ENCODE peak calls at places on chromosomes 13 and 19, in ten cellular contexts. O is tibial nerve, V is chondrocyte, G is foreskin fibroblast, P is gastrocnemius medialis, Y is fibroblast of pulmonary artery, N is neural crest cell, K is upper lobe of left lung, A is tibial artery, H is Calu3. D is an unnamed sample.

GRCh38 chr13:33640832-33641231 is 177.1 kb upstream of the RFC3 start:
- DNase-seq in O (no peak), V (no peak), G (peak), P (no peak), Y (peak), N (no peak), K (no peak), A (no peak), H (no peak), D (no peak)

GRCh38 chr19:46824887-46825730 is 25.5 kb downstream of the AP2S1 start:
- DNase-seq in O (no peak), V (no peak), G (no peak), P (no peak), Y (peak), N (no peak), K (no peak), A (no peak), H (no peak), D (no peak)

GRCh38 chr13:83088858-83089257 is 793.4 kb downstream of the SLITRK1 start:
- DNase-seq in O (no peak), V (no peak), G (no peak), P (no peak), Y (no peak), N (no peak), K (no peak), A (no peak), H (no peak), D (no peak)

GRCh38 chr13:87942204-87942603 is 271.0 kb downstream of the SLITRK5 start:
- DNase-seq in O (no peak), V (no peak), G (no peak), P (no peak), Y (no peak), N (no peak), K (no peak), A (no peak), H (no peak), D (no peak)

GRCh38 chr13:33379597-33379996 is 94.0 kb upstream of the STARD13 start:
- DNase-seq in O (no peak), V (no peak), G (no peak), P (no peak), Y (no peak), N (no peak), K (no peak), A (no peak), H (no peak), D (no peak)

GRCh38 chr13:24671367-24672117 is 8.7 kb upstream of the ATP12A start:
- DNase-seq in O (peak), V (no peak), G (peak), P (no peak), Y (peak), N (peak), K (no peak), A (no peak), H (peak), D (no peak)

GRCh38 chr13:94859812-94860210 is 147.5 kb upstream of the SOX21 start:
- DNase-seq in O (no peak), V (no peak), G (no peak), P (no peak), Y (peak), N (no peak), K (no peak), A (no peak), H (no peak), D (no peak)

GRCh38 chr13:50910483-50910805 is 853 bp downstream of the RNASEH2B start:
- DNase-seq in O (peak), V (no peak), G (peak), P (no peak), Y (peak), N (peak), K (no peak), A (peak), H (peak), D (no peak)

GRCh38 chr13:46173656-46174055 is 8.3 kb downstream of the LCP1 start:
- DNase-seq in O (no peak), V (no peak), G (no peak), P (no peak), Y (no peak), N (no peak), K (no peak), A (no peak), H (no peak), D (no peak)

GRCh38 chr19:49133621-49134454 is 14.5 kb downstream of the PPFIA3 start:
- DNase-seq in O (no peak), V (no peak), G (peak), P (no peak), Y (peak), N (no peak), K (peak), A (no peak), H (peak), D (no peak)

GRCh38 chr13:99805361-99805760 is 166.2 kb downstream of the ZIC5 start:
- DNase-seq in O (no peak), V (no peak), G (no peak), P (no peak), Y (no peak), N (no peak), K (no peak), A (no peak), H (no peak), D (no peak)

GRCh38 chr19:39237200-39238184 is 7.3 kb downstream of the IFNL3 start:
- DNase-seq in O (no peak), V (peak), G (peak), P (no peak), Y (no peak), N (no peak), K (peak), A (no peak), H (peak), D (no peak)

GRCh38 chr13:49516467-49516866 is 20.7 kb downstream of the PHF11 start:
- DNase-seq in O (no peak), V (no peak), G (no peak), P (no peak), Y (no peak), N (no peak), K (no peak), A (no peak), H (no peak), D (no peak)

GRCh38 chr13:49512578-49512977 is 16.8 kb downstream of the PHF11 start:
- DNase-seq in O (no peak), V (no peak), G (no peak), P (no peak), Y (no peak), N (no peak), K (no peak), A (no peak), H (no peak), D (no peak)

GRCh38 chr13:49521216-49521615 is 25.5 kb downstream of the PHF11 start:
- DNase-seq in O (no peak), V (no peak), G (no peak), P (no peak), Y (no peak), N (no peak), K (no peak), A (no peak), H (no peak), D (no peak)

GRCh38 chr13:49517461-49517860 is 21.7 kb downstream of the PHF11 start:
- DNase-seq in O (no peak), V (no peak), G (peak), P (no peak), Y (no peak), N (peak), K (no peak), A (no peak), H (no peak), D (no peak)
- TF ChIP-seq CTCF in O (peak), V (peak), G (peak), P (no peak), Y (peak), N (peak), K (no peak), A (no peak), H (no peak), D (no peak)

GRCh38 chr13:27271572-27272096 is 1.0 kb downstream of the RASL11A start:
- DNase-seq in O (no peak), V (no peak), G (no peak), P (no peak), Y (no peak), N (no peak), K (peak), A (no peak), H (no peak), D (no peak)
- TF ChIP-seq CTCF in O (no peak), V (no peak), G (no peak), P (no peak), Y (no peak), N (no peak), K (no peak), A (no peak), H (no peak), D (no peak)

GRCh38 chr13:106143930-106144709 is 391.3 kb downstream of the EFNB2 start:
- DNase-seq in O (no peak), V (no peak), G (no peak), P (no peak), Y (no peak), N (no peak), K (no peak), A (no peak), H (peak), D (no peak)

GRCh38 chr13:106143392-106143791 is 392.1 kb downstream of the EFNB2 start:
- DNase-seq in O (no peak), V (no peak), G (peak), P (no peak), Y (no peak), N (no peak), K (no peak), A (no peak), H (no peak), D (no peak)

GRCh38 chr13:106145070-106145469 is 390.4 kb downstream of the EFNB2 start:
- DNase-seq in O (no peak), V (no peak), G (no peak), P (no peak), Y (no peak), N (no peak), K (no peak), A (no peak), H (no peak), D (no peak)

GRCh38 chr13:106151056-106151699 is 384.3 kb downstream of the EFNB2 start:
- DNase-seq in O (no peak), V (no peak), G (peak), P (no peak), Y (peak), N (no peak), K (no peak), A (no peak), H (peak), D (no peak)

GRCh38 chr13:106145997-106146864 is 389.2 kb downstream of the EFNB2 start:
- DNase-seq in O (no peak), V (no peak), G (no peak), P (no peak), Y (no peak), N (no peak), K (no peak), A (no peak), H (no peak), D (no peak)
- TF ChIP-seq CTCF in O (no peak), V (no peak), G (no peak), P (no peak), Y (no peak), N (peak), K (no peak), A (no peak), H (no peak), D (no peak)

DNA sequence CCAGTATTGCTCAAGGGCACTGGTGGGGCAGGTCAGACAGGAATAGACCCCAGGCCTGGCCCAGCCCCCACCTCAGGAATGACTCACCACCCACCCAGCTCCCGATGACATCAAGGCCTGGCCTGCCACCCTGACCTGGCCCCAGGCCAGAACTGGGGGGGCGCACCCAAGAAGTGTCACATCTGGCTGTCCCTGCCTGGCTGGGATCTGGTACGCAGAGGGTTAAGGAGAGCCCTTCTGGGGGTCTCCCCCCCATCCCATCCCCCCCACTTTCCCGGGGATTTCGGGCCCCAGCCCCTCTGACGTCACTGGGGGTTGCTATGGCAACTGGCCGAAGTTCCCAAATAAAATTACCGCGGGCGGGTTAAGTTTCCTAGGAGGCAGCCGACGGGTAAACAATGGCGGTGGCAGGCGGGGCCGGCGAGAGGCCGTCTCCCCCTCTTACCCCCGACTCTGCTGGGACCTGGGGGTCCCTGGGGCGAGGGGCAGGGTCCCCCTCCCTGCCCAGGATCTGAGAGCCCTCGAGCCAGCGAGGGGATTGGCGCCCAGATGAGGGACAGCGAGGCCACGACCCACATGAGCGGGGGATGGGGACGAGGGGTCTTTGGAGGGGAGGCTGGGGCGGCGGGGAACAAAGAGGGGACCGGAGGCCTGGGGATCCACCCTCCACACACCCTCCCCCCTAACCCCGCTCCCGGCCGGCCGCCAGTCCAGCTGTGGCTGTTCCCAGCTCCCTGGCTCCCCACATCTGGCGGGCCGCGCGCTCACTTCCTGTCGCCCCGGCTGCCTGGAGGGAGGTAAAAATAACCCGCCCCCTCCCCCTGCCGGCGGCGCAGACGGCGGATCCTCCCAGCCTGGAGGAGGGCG is 29.7 kb upstream of the NANOS3 start:
- DNase-seq in O (peak), V (no peak), G (peak), P (peak), Y (peak), N (peak), K (peak), A (peak), H (peak), D (peak)
- TF ChIP-seq CTCF in O (peak), V (peak), G (no peak), P (no peak), Y (no peak), N (peak), K (peak), A (peak), H (no peak), D (peak)

D was measured in mesothelial cell of epicardium.